ENCODE peak calls at places on chromosomes 11 and 22, in five cellular contexts. D, R, B, U and V are unnamed samples.

GRCh38 chr11:2448661-2449547 is 4.1 kb downstream of the KCNQ1 start:
- DNase-seq in D (no peak), U (peak), B (no peak), R (no peak), V (no peak)

GRCh38 chr11:72333657-72334056 is 89.7 kb upstream of the PHOX2A start:
- DNase-seq in R (no peak), B (peak), D (peak), U (no peak), V (no peak)

GRCh38 chr22:37351268-37351667 is 69.0 kb downstream of the CYTH4 start:
- DNase-seq in U (no peak), R (no peak), D (no peak), B (no peak), V (no peak)

GRCh38 chr11:130063398-130063797 is 6.3 kb upstream of the APLP2 start:
- DNase-seq in U (no peak), B (no peak), D (no peak), R (no peak), V (peak)

GRCh38 chr22:19527321-19527721 is 3.1 kb upstream of the CLDN5 start:
- DNase-seq in R (no peak), D (no peak), B (no peak), U (peak), V (no peak)

GRCh38 chr11:8870461-8871282 is 40.3 kb upstream of the AKIP1 start:
- DNase-seq in R (peak), U (peak), D (peak), B (no peak), V (peak)

GRCh38 chr11:32333335-32333991 is 101.9 kb downstream of the WT1 start:
- DNase-seq in B (no peak), D (peak), R (peak), U (peak), V (peak)

GRCh38 chr22:49756656-49757055 is 71.0 kb downstream of the BRD1 start:
- DNase-seq in U (no peak), R (peak), B (no peak), D (no peak), V (no peak)

GRCh38 chr11:109808569-109808968 is 284.6 kb upstream of the ZC3H12C start:
- DNase-seq in D (peak), R (no peak), B (no peak), U (no peak), V (peak)